ENCODE peak calls at places on chromosomes 3 and 15, in four cellular contexts. One of them, this sample, is unnamed.

GRCh38 chr3:67608034-67608433 is 46.4 kb downstream of the SUCLG2 start:
- DNase-seq in endothelial cell: no peak
- DNase-seq in PC-9: no peak
- DNase-seq in gastrocnemius medialis: no peak
- DNase-seq in this sample: no peak

GRCh38 chr3:53142986-53143385 is 12.8 kb upstream of the RFT1 start:
- DNase-seq in endothelial cell: no peak
- DNase-seq in PC-9: no peak
- DNase-seq in gastrocnemius medialis: no peak
- DNase-seq in this sample: no peak

GRCh38 chr3:165212580-165212979 is 16.4 kb upstream of the SLITRK3 start:
- DNase-seq in endothelial cell: no peak
- DNase-seq in PC-9: no peak
- DNase-seq in gastrocnemius medialis: no peak
- DNase-seq in this sample: no peak

GRCh38 chr3:59510576-59510975 is 460.8 kb upstream of the CFAP20DC start:
- DNase-seq in endothelial cell: no peak
- DNase-seq in PC-9: no peak
- DNase-seq in gastrocnemius medialis: no peak
- DNase-seq in this sample: no peak

GRCh38 chr3:39752751-39753150 is 56.7 kb upstream of the MYRIP start:
- DNase-seq in endothelial cell: no peak
- DNase-seq in PC-9: no peak
- DNase-seq in gastrocnemius medialis: no peak
- DNase-seq in this sample: no peak

GRCh38 chr3:50192689-50193141 is 1.3 kb downstream of the GNAT1 start:
- DNase-seq in endothelial cell: peak; percentile 88
- DNase-seq in PC-9: peak; percentile 78
- DNase-seq in gastrocnemius medialis: peak; percentile 47
- DNase-seq in this sample: peak; percentile 96

GRCh38 chr3:69541059-69541471 is 155.2 kb upstream of the FRMD4B start:
- DNase-seq in endothelial cell: peak; percentile 18
- DNase-seq in PC-9: no peak
- DNase-seq in gastrocnemius medialis: no peak
- DNase-seq in this sample: no peak

GRCh38 chr3:20646425-20646824 is 460.4 kb upstream of the SGO1 start:
- DNase-seq in endothelial cell: no peak
- DNase-seq in PC-9: no peak
- DNase-seq in gastrocnemius medialis: no peak
- DNase-seq in this sample: no peak

GRCh38 chr3:42891042-42891441 is 14.9 kb upstream of the ZNF662 start:
- DNase-seq in endothelial cell: no peak
- DNase-seq in PC-9: no peak
- DNase-seq in gastrocnemius medialis: no peak
- DNase-seq in this sample: no peak

GRCh38 chr3:157130138-157130880 is 29.6 kb downstream of the CCNL1 start:
- DNase-seq in endothelial cell: peak; percentile 79
- DNase-seq in PC-9: peak; percentile 92
- DNase-seq in gastrocnemius medialis: peak; percentile 63
- DNase-seq in this sample: no peak

GRCh38 chr3:10549617-10550228 is 44.3 kb upstream of the ATP2B2 start:
- DNase-seq in endothelial cell: no peak
- DNase-seq in PC-9: no peak
- DNase-seq in gastrocnemius medialis: no peak
- DNase-seq in this sample: no peak

GRCh38 chr3:105458518-105459215 is 92.0 kb downstream of the ALCAM start:
- DNase-seq in endothelial cell: no peak
- DNase-seq in PC-9: no peak
- DNase-seq in gastrocnemius medialis: no peak
- DNase-seq in this sample: no peak

GRCh38 chr3:97793415-97794019 is 28.3 kb upstream of the CRYBG3 start:
- DNase-seq in endothelial cell: no peak
- DNase-seq in PC-9: no peak
- DNase-seq in gastrocnemius medialis: no peak
- DNase-seq in this sample: no peak

GRCh38 chr3:64399205-64399800 is 174.0 kb upstream of the PRICKLE2 start:
- DNase-seq in endothelial cell: peak; percentile 63
- DNase-seq in PC-9: peak; percentile 35
- DNase-seq in gastrocnemius medialis: no peak
- DNase-seq in this sample: peak; percentile 32

GRCh38 chr3:122168044-122168443 is 15.4 kb upstream of the CASR start:
- DNase-seq in endothelial cell: no peak
- DNase-seq in PC-9: no peak
- DNase-seq in gastrocnemius medialis: no peak
- DNase-seq in this sample: no peak

GRCh38 chr15:101159936-101160770 is 91.7 kb downstream of the CHSY1 start:
- DNase-seq in endothelial cell: no peak
- DNase-seq in PC-9: no peak
- DNase-seq in gastrocnemius medialis: no peak
- DNase-seq in this sample: no peak

GRCh38 chr15:101310508-101310907 is 15.5 kb upstream of the SNRPA1 start:
- DNase-seq in endothelial cell: no peak
- DNase-seq in PC-9: no peak
- DNase-seq in gastrocnemius medialis: no peak
- DNase-seq in this sample: no peak

GRCh38 chr15:31125061-31125460 is 23.5 kb upstream of the TRPM1 start:
- DNase-seq in endothelial cell: no peak
- DNase-seq in PC-9: no peak
- DNase-seq in gastrocnemius medialis: no peak
- DNase-seq in this sample: no peak

GRCh38 chr15:71103102-71103676 is 12.1 kb upstream of the THSD4 start:
- DNase-seq in endothelial cell: peak; percentile 18
- DNase-seq in PC-9: no peak
- DNase-seq in gastrocnemius medialis: no peak
- DNase-seq in this sample: no peak

GRCh38 chr3:171227828-171228227 is 201.3 kb upstream of the SLC2A2 start:
- DNase-seq in endothelial cell: no peak
- DNase-seq in PC-9: no peak
- DNase-seq in gastrocnemius medialis: no peak
- DNase-seq in this sample: no peak

GRCh38 chr3:52509753-52510328 is 14.7 kb downstream of the STAB1 start:
- DNase-seq in endothelial cell: no peak
- DNase-seq in PC-9: peak; percentile 26
- DNase-seq in gastrocnemius medialis: no peak
- DNase-seq in this sample: peak; percentile 81

GRCh38 chr3:22989716-22990115 is 213.4 kb upstream of the UBE2E2 start:
- DNase-seq in endothelial cell: no peak
- DNase-seq in PC-9: no peak
- DNase-seq in gastrocnemius medialis: no peak
- DNase-seq in this sample: no peak

GRCh38 chr15:67574981-67575632 is 32.6 kb downstream of the MAP2K5 start:
- DNase-seq in endothelial cell: no peak
- DNase-seq in PC-9: no peak
- DNase-seq in gastrocnemius medialis: no peak
- DNase-seq in this sample: no peak

GRCh38 chr3:149678365-149678948 is 20.6 kb upstream of the WWTR1 start:
- DNase-seq in endothelial cell: no peak
- DNase-seq in PC-9: peak; percentile 87
- DNase-seq in gastrocnemius medialis: no peak
- DNase-seq in this sample: no peak

GRCh38 chr15:92803852-92804609 is 96.1 kb upstream of the CHD2 start:
- DNase-seq in endothelial cell: no peak
- DNase-seq in PC-9: peak; percentile 92
- DNase-seq in gastrocnemius medialis: peak; percentile 89
- DNase-seq in this sample: no peak

GRCh38 chr3:82133070-82133606 is 371.7 kb upstream of the GBE1 start:
- DNase-seq in endothelial cell: peak; percentile 51
- DNase-seq in PC-9: peak; percentile 29
- DNase-seq in gastrocnemius medialis: peak; percentile 52
- DNase-seq in this sample: peak; percentile 8

GRCh38 chr15:40819048-40819447 is 9.5 kb downstream of the PPP1R14D start:
- DNase-seq in endothelial cell: no peak
- DNase-seq in PC-9: no peak
- DNase-seq in gastrocnemius medialis: no peak
- DNase-seq in this sample: no peak

GRCh38 chr3:59809016-59809415 is 759.2 kb upstream of the CFAP20DC start:
- DNase-seq in endothelial cell: no peak
- DNase-seq in PC-9: no peak
- DNase-seq in gastrocnemius medialis: no peak
- DNase-seq in this sample: no peak

GRCh38 chr3:102004561-102004960 is 155.2 kb downstream of the NFKBIZ start:
- DNase-seq in endothelial cell: no peak
- DNase-seq in PC-9: no peak
- DNase-seq in gastrocnemius medialis: no peak
- DNase-seq in this sample: no peak

GRCh38 chr3:129013491-129013891 is 12.4 kb downstream of the EFCC1 start:
- DNase-seq in endothelial cell: no peak
- DNase-seq in PC-9: no peak
- DNase-seq in gastrocnemius medialis: no peak
- DNase-seq in this sample: no peak

GRCh38 chr15:28920781-28921331 is 35.1 kb downstream of the APBA2 start:
- DNase-seq in endothelial cell: no peak
- DNase-seq in PC-9: no peak
- DNase-seq in gastrocnemius medialis: no peak
- DNase-seq in this sample: no peak

GRCh38 chr15:91889143-91889815 is 35.8 kb downstream of the SLCO3A1 start:
- DNase-seq in endothelial cell: no peak
- DNase-seq in PC-9: no peak
- DNase-seq in gastrocnemius medialis: no peak
- DNase-seq in this sample: no peak

This sample was measured in 8988T.